ENCODE peak calls at places on chromosomes 5 and 9, in ten cellular contexts. S is mesendoderm; R is lung; B is CD8-positive, alpha-beta T cell; Z is CD4-positive, CD25-positive, alpha-beta regulatory T cell; U is spleen; N is HCT116; M is naive thymus-derived CD4-positive, alpha-beta T cell; L is cardiac muscle cell; O is astrocyte. A is an unnamed sample. For H3K27me3 and H3K4me1, the result is how much of the 10 kb centered on the place peaks cover.

GRCh38 chr5:76972670-76973069 is 19.8 kb downstream of the CRHBP start:
- DNase-seq in R (no peak), U (no peak), B (no peak), N (no peak), S (no peak), L (no peak), O (no peak), M (no peak), Z (no peak), A (no peak)

GRCh38 chr9:79384506-79384905 is 187.3 kb upstream of the TLE4 start:
- DNase-seq in M (no peak), O (peak), U (no peak), Z (no peak), R (no peak), S (no peak), L (peak), N (no peak), B (no peak), A (no peak)

GRCh38 chr9:16039103-16039987 is 486.5 kb downstream of the CCDC171 start:
- DNase-seq in O (peak), S (peak), M (no peak), L (peak), Z (no peak), B (no peak), R (no peak), U (no peak), N (peak), A (peak)

GRCh38 chr5:125518169-125518568 is 771.7 kb upstream of the ZNF608 start:
- DNase-seq in S (no peak), L (no peak), M (no peak), Z (no peak), O (no peak), N (no peak), R (no peak), B (no peak), U (no peak), A (no peak)

GRCh38 chr9:19114680-19115270 is 12.1 kb upstream of the HAUS6 start:
- DNase-seq in L (peak), S (peak), Z (no peak), B (no peak), U (no peak), R (no peak), M (no peak), O (no peak), N (no peak), A (no peak)

GRCh38 chr9:14485366-14485765 is 171.4 kb upstream of the NFIB start:
- DNase-seq in S (no peak), L (no peak), Z (no peak), B (no peak), N (no peak), U (no peak), O (peak), R (no peak), M (no peak), A (no peak)

GRCh38 chr5:119355244-119355635 is 579 bp upstream of the TNFAIP8 start:
- DNase-seq in B (no peak), Z (no peak), L (no peak), R (no peak), S (peak), N (no peak), U (peak), M (no peak), O (no peak), A (peak)

GRCh38 chr9:32387256-32387655 is 2.8 kb downstream of the ACO1 start:
- DNase-seq in N (no peak), Z (no peak), B (no peak), L (no peak), U (no peak), O (no peak), R (no peak), M (no peak), S (no peak), A (no peak)

GRCh38 chr5:74386571-74387334 is 253.8 kb downstream of the ENC1 start:
- DNase-seq in M (no peak), U (no peak), L (no peak), S (no peak), N (no peak), R (no peak), B (no peak), Z (no peak), O (peak), A (no peak)

GRCh38 chr5:74380193-74380592 is 260.3 kb downstream of the ENC1 start:
- DNase-seq in L (no peak), B (no peak), S (no peak), N (no peak), R (no peak), O (no peak), M (no peak), U (no peak), Z (no peak), A (no peak)

GRCh38 chr5:74382115-74382514 is 258.4 kb downstream of the ENC1 start:
- DNase-seq in M (no peak), O (no peak), L (no peak), R (no peak), Z (no peak), U (no peak), N (no peak), S (no peak), B (no peak), A (no peak)

GRCh38 chr5:74384851-74385250 is 255.7 kb downstream of the ENC1 start:
- DNase-seq in S (no peak), O (peak), M (no peak), Z (no peak), R (no peak), N (no peak), L (no peak), U (no peak), B (no peak), A (no peak)

GRCh38 chr5:74382864-74383618 is 257.5 kb downstream of the ENC1 start:
- DNase-seq in N (no peak), Z (no peak), M (no peak), O (peak), S (peak), R (no peak), U (no peak), B (no peak), L (peak), A (no peak)
- H3K4me3 ChIP-seq in N (no peak), Z (no peak), M (no peak), O (no peak), S (no peak), R (no peak), U (no peak), B (no peak), L (no peak), A (no peak)

DNA sequence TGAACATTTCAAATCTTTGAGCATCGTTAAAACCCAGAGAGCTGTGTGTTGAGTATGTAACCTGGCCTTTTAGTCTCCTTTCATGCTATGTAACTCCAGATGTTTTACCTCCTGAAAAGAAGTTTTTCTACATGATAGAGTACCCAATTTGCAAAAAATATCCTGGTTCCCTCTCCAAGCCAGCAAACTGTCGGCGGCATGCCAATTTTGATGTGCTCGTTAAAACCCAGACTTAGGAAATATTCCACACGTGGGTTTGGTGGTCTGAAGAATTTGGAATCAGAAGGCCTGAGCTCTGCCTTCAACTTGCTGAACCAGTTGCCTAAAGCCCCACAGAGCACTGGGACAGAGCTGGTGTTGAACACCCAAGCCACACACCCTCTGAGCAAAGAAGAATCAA is 97.9 kb upstream of the ALDH1B1 start:
- DNase-seq in N (no peak), M (no peak), U (no peak), R (no peak), O (no peak), B (no peak), S (no peak), Z (no peak), L (peak), A (no peak)
- H3K27me3 ChIP-seq in N (under half), M (under half), U (under half), R (under half), O (under half), B (under half), S (under half), Z (under half), L (under half), A (under half)

DNA sequence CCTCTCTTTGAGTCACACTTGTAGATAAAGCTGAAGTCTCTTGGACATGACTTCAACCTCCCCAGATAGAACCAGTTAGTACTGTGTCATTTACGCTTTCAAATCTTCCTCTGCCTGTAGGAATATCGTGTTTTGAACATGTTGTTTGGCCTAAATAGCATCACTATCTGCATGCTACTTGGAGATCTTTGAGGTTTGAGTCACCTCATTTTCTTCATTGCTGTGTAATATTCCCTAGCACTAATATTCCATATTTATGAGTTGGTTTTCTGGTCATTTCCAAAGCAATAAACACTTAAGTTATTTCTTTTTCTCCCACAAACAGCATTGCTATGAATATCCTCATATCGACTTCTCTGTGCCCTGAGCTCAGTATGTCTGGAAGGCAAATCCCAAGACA is 100.3 kb downstream of the ROR2 start:
- DNase-seq in R (no peak), N (no peak), U (no peak), Z (no peak), O (no peak), L (no peak), S (no peak), M (no peak), B (no peak), A (no peak)
- H3K4me1 ChIP-seq in R (under half), N (under half), U (under half), Z (under half), O (under half), L (under half), S (under half), M (under half), B (under half), A (under half)

GRCh38 chr5:86885011-86885410 is 267.3 kb downstream of the COX7C start:
- DNase-seq in U (no peak), Z (no peak), O (no peak), L (no peak), B (no peak), N (no peak), S (no peak), R (no peak), M (no peak), A (no peak)
- H3K4me3 ChIP-seq in U (no peak), Z (no peak), O (no peak), L (no peak), B (no peak), N (no peak), S (no peak), R (no peak), M (no peak), A (no peak)

DNA sequence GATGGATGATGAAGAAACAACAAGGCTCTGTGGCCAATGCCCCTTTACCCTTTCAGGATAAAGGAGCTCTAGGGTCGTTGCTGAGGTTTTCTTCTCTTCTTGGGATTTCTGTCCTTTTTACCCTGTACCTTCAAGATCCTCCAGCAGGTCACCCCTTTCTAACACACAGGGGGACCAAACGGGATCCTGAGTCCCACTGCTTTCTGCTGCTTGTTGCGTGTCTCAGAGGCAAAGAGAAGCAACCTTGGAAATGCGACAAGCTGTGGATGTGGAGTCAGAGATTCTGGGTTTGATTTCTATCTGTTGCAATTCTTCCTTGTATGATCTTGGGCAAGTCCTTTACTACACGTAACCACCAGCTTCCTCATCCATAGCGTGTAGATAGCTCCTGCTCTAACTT is 20.5 kb downstream of the GLRA1 start:
- DNase-seq in U (no peak), M (no peak), L (no peak), O (no peak), N (no peak), B (no peak), S (no peak), Z (no peak), R (no peak), A (no peak)
- H3K27me3 ChIP-seq in U (under half), M (under half), L (under half), O (under half), N (half or more), B (under half), S (under half), Z (under half), R (under half), A (half or more)

GRCh38 chr5:52985306-52985705 is 3.8 kb upstream of the ITGA2 start:
- DNase-seq in L (no peak), M (no peak), S (no peak), B (no peak), O (no peak), Z (no peak), R (no peak), U (no peak), N (no peak), A (no peak)
- H3K4me1 ChIP-seq in L (under half), M (under half), S (under half), B (under half), O (under half), Z (under half), R (under half), U (under half), N (under half), A (under half)